ENCODE peak calls at places on chromosomes 11 and 22, in nine cellular contexts. One of them, this sample, is unnamed.

GRCh38 chr11:11776714-11777113 is 65.1 kb upstream of the USP47 start:
- DNase-seq in adrenal gland: no peak
- DNase-seq in AG20443: no peak
- DNase-seq in NCI-H345: no peak
- DNase-seq in amniotic stem cell: no peak
- DNase-seq in Peyer's patch: no peak
- DNase-seq in activated T-cell treated with anti-CD3 and anti-CD28 coated beads, Interleukin-2, amount 50 U/mL, for 1 hour: no peak
- DNase-seq in cardiac fibroblast: no peak
- DNase-seq in nephron progenitor cell: no peak
- DNase-seq in this sample: no peak

GRCh38 chr22:21038405-21038804 is 6.0 kb upstream of the SLC7A4 start:
- DNase-seq in adrenal gland: no peak
- DNase-seq in AG20443: no peak
- DNase-seq in NCI-H345: no peak
- DNase-seq in amniotic stem cell: no peak
- DNase-seq in Peyer's patch: no peak
- DNase-seq in activated T-cell treated with anti-CD3 and anti-CD28 coated beads, Interleukin-2, amount 50 U/mL, for 1 hour: no peak
- DNase-seq in cardiac fibroblast: peak
- DNase-seq in nephron progenitor cell: no peak
- DNase-seq in this sample: no peak

GRCh38 chr11:27806122-27806521 is 105.9 kb upstream of the BDNF start:
- DNase-seq in adrenal gland: no peak
- DNase-seq in AG20443: no peak
- DNase-seq in NCI-H345: no peak
- DNase-seq in amniotic stem cell: no peak
- DNase-seq in Peyer's patch: no peak
- DNase-seq in activated T-cell treated with anti-CD3 and anti-CD28 coated beads, Interleukin-2, amount 50 U/mL, for 1 hour: no peak
- DNase-seq in cardiac fibroblast: no peak
- DNase-seq in nephron progenitor cell: no peak
- DNase-seq in this sample: no peak

GRCh38 chr11:70628881-70629844 is 230.8 kb downstream of the CTTN start:
- DNase-seq in adrenal gland: no peak
- DNase-seq in AG20443: no peak
- DNase-seq in NCI-H345: no peak
- DNase-seq in amniotic stem cell: no peak
- DNase-seq in Peyer's patch: peak
- DNase-seq in activated T-cell treated with anti-CD3 and anti-CD28 coated beads, Interleukin-2, amount 50 U/mL, for 1 hour: no peak
- DNase-seq in cardiac fibroblast: peak
- DNase-seq in nephron progenitor cell: no peak
- DNase-seq in this sample: no peak

GRCh38 chr11:117837791-117838190 is 13.2 kb upstream of the FXYD2 start:
- DNase-seq in adrenal gland: no peak
- DNase-seq in AG20443: no peak
- DNase-seq in NCI-H345: no peak
- DNase-seq in amniotic stem cell: no peak
- DNase-seq in Peyer's patch: no peak
- DNase-seq in activated T-cell treated with anti-CD3 and anti-CD28 coated beads, Interleukin-2, amount 50 U/mL, for 1 hour: no peak
- DNase-seq in cardiac fibroblast: no peak
- DNase-seq in nephron progenitor cell: no peak
- DNase-seq in this sample: no peak

GRCh38 chr11:46385169-46386004 is 3.9 kb downstream of the MDK start:
- DNase-seq in adrenal gland: no peak
- DNase-seq in AG20443: no peak
- DNase-seq in NCI-H345: no peak
- DNase-seq in amniotic stem cell: no peak
- DNase-seq in Peyer's patch: no peak
- DNase-seq in activated T-cell treated with anti-CD3 and anti-CD28 coated beads, Interleukin-2, amount 50 U/mL, for 1 hour: no peak
- DNase-seq in cardiac fibroblast: no peak
- DNase-seq in nephron progenitor cell: no peak
- DNase-seq in this sample: no peak

GRCh38 chr11:47325271-47326041 is 27.0 kb downstream of the MYBPC3 start:
- DNase-seq in adrenal gland: peak
- DNase-seq in AG20443: no peak
- DNase-seq in NCI-H345: no peak
- DNase-seq in amniotic stem cell: no peak
- DNase-seq in Peyer's patch: no peak
- DNase-seq in activated T-cell treated with anti-CD3 and anti-CD28 coated beads, Interleukin-2, amount 50 U/mL, for 1 hour: no peak
- DNase-seq in cardiac fibroblast: no peak
- DNase-seq in nephron progenitor cell: no peak
- DNase-seq in this sample: no peak

GRCh38 chr11:108813086-108813485 is 148.2 kb downstream of the DDX10 start:
- DNase-seq in adrenal gland: no peak
- DNase-seq in AG20443: no peak
- DNase-seq in NCI-H345: no peak
- DNase-seq in amniotic stem cell: no peak
- DNase-seq in Peyer's patch: no peak
- DNase-seq in activated T-cell treated with anti-CD3 and anti-CD28 coated beads, Interleukin-2, amount 50 U/mL, for 1 hour: no peak
- DNase-seq in cardiac fibroblast: no peak
- DNase-seq in nephron progenitor cell: no peak
- DNase-seq in this sample: no peak

GRCh38 chr11:65425105-65425970 is 2.7 kb downstream of the NEAT1 start:
- DNase-seq in adrenal gland: peak
- DNase-seq in AG20443: no peak
- DNase-seq in NCI-H345: no peak
- DNase-seq in amniotic stem cell: no peak
- DNase-seq in Peyer's patch: peak
- DNase-seq in activated T-cell treated with anti-CD3 and anti-CD28 coated beads, Interleukin-2, amount 50 U/mL, for 1 hour: peak
- DNase-seq in cardiac fibroblast: peak
- DNase-seq in nephron progenitor cell: no peak
- DNase-seq in this sample: no peak

GRCh38 chr22:35401863-35402262 is 1.9 kb downstream of the MCM5 start:
- DNase-seq in adrenal gland: no peak
- DNase-seq in AG20443: no peak
- DNase-seq in NCI-H345: no peak
- DNase-seq in amniotic stem cell: no peak
- DNase-seq in Peyer's patch: no peak
- DNase-seq in activated T-cell treated with anti-CD3 and anti-CD28 coated beads, Interleukin-2, amount 50 U/mL, for 1 hour: no peak
- DNase-seq in cardiac fibroblast: no peak
- DNase-seq in nephron progenitor cell: no peak
- DNase-seq in this sample: no peak

GRCh38 chr11:72719144-72719543 is 33.1 kb downstream of the ARAP1 start:
- DNase-seq in adrenal gland: peak
- DNase-seq in AG20443: no peak
- DNase-seq in NCI-H345: no peak
- DNase-seq in amniotic stem cell: no peak
- DNase-seq in Peyer's patch: no peak
- DNase-seq in activated T-cell treated with anti-CD3 and anti-CD28 coated beads, Interleukin-2, amount 50 U/mL, for 1 hour: no peak
- DNase-seq in cardiac fibroblast: peak
- DNase-seq in nephron progenitor cell: no peak
- DNase-seq in this sample: no peak

GRCh38 chr11:35274909-35275807 is 136.2 kb downstream of the CD44 start:
- DNase-seq in adrenal gland: peak
- DNase-seq in AG20443: peak
- DNase-seq in NCI-H345: peak
- DNase-seq in amniotic stem cell: no peak
- DNase-seq in Peyer's patch: no peak
- DNase-seq in activated T-cell treated with anti-CD3 and anti-CD28 coated beads, Interleukin-2, amount 50 U/mL, for 1 hour: no peak
- DNase-seq in cardiac fibroblast: peak
- DNase-seq in nephron progenitor cell: no peak
- DNase-seq in this sample: no peak

GRCh38 chr22:44289429-44290171 is 23.2 kb downstream of the SHISAL1 start:
- DNase-seq in adrenal gland: no peak
- DNase-seq in AG20443: peak
- DNase-seq in NCI-H345: no peak
- DNase-seq in amniotic stem cell: no peak
- DNase-seq in Peyer's patch: no peak
- DNase-seq in activated T-cell treated with anti-CD3 and anti-CD28 coated beads, Interleukin-2, amount 50 U/mL, for 1 hour: no peak
- DNase-seq in cardiac fibroblast: no peak
- DNase-seq in nephron progenitor cell: peak
- DNase-seq in this sample: no peak

GRCh38 chr11:518463-519202 is 11.6 kb upstream of the RNH1 start:
- DNase-seq in adrenal gland: peak
- DNase-seq in AG20443: peak
- DNase-seq in NCI-H345: no peak
- DNase-seq in amniotic stem cell: peak
- DNase-seq in Peyer's patch: peak
- DNase-seq in activated T-cell treated with anti-CD3 and anti-CD28 coated beads, Interleukin-2, amount 50 U/mL, for 1 hour: peak
- DNase-seq in cardiac fibroblast: peak
- DNase-seq in nephron progenitor cell: peak
- DNase-seq in this sample: peak